ENCODE peak calls at places on chromosome 19, in six cellular contexts. One of them, this sample, is unnamed.

GRCh38 chr19:3857449-3858003 is 11.3 kb downstream of the ZFR2 start:
- DNase-seq in effector memory CD8-positive, alpha-beta T cell: no peak
- DNase-seq in SHP77 treated with DMSO at 0.1 percent for 48 hours: peak
- DNase-seq in stimulated activated CD8-positive, alpha-beta memory T cell treated with anti-CD3 and anti-CD28 coated beads, Interleukin-15, amount 100 ng/mL, for 48 hours: no peak
- DNase-seq in HS-5: no peak
- DNase-seq in substantia nigra: no peak
- DNase-seq in this sample: no peak

GRCh38 chr19:40192758-40193586 is 1.7 kb downstream of the MAP3K10 start:
- DNase-seq in effector memory CD8-positive, alpha-beta T cell: no peak
- DNase-seq in substantia nigra: no peak
- DNase-seq in SHP77 treated with DMSO at 0.1 percent for 48 hours: no peak
- DNase-seq in HS-5: no peak
- DNase-seq in stimulated activated CD8-positive, alpha-beta memory T cell treated with anti-CD3 and anti-CD28 coated beads, Interleukin-15, amount 100 ng/mL, for 48 hours: no peak
- DNase-seq in this sample: no peak

GRCh38 chr19:44430956-44431355 is 17.3 kb downstream of the ZNF229 start:
- DNase-seq in substantia nigra: no peak
- DNase-seq in SHP77 treated with DMSO at 0.1 percent for 48 hours: no peak
- DNase-seq in effector memory CD8-positive, alpha-beta T cell: no peak
- DNase-seq in stimulated activated CD8-positive, alpha-beta memory T cell treated with anti-CD3 and anti-CD28 coated beads, Interleukin-15, amount 100 ng/mL, for 48 hours: no peak
- DNase-seq in HS-5: peak
- DNase-seq in this sample: no peak

GRCh38 chr19:57351867-57352266 is 796 bp downstream of the ZNF304 start:
- DNase-seq in HS-5: no peak
- DNase-seq in effector memory CD8-positive, alpha-beta T cell: no peak
- DNase-seq in SHP77 treated with DMSO at 0.1 percent for 48 hours: no peak
- DNase-seq in stimulated activated CD8-positive, alpha-beta memory T cell treated with anti-CD3 and anti-CD28 coated beads, Interleukin-15, amount 100 ng/mL, for 48 hours: no peak
- DNase-seq in substantia nigra: no peak
- DNase-seq in this sample: no peak

GRCh38 chr19:3146677-3147100 is 10.9 kb downstream of the GNA15 start:
- DNase-seq in HS-5: no peak
- DNase-seq in SHP77 treated with DMSO at 0.1 percent for 48 hours: no peak
- DNase-seq in substantia nigra: no peak
- DNase-seq in stimulated activated CD8-positive, alpha-beta memory T cell treated with anti-CD3 and anti-CD28 coated beads, Interleukin-15, amount 100 ng/mL, for 48 hours: peak
- DNase-seq in effector memory CD8-positive, alpha-beta T cell: peak
- DNase-seq in this sample: no peak

GRCh38 chr19:14944456-14944855 is 3.2 kb downstream of the OR7C2 start:
- DNase-seq in substantia nigra: no peak
- DNase-seq in HS-5: no peak
- DNase-seq in SHP77 treated with DMSO at 0.1 percent for 48 hours: no peak
- DNase-seq in stimulated activated CD8-positive, alpha-beta memory T cell treated with anti-CD3 and anti-CD28 coated beads, Interleukin-15, amount 100 ng/mL, for 48 hours: no peak
- DNase-seq in effector memory CD8-positive, alpha-beta T cell: no peak
- DNase-seq in this sample: no peak

GRCh38 chr19:12880551-12881171 is 588 bp downstream of the DNASE2 start:
- DNase-seq in HS-5: no peak
- DNase-seq in effector memory CD8-positive, alpha-beta T cell: no peak
- DNase-seq in stimulated activated CD8-positive, alpha-beta memory T cell treated with anti-CD3 and anti-CD28 coated beads, Interleukin-15, amount 100 ng/mL, for 48 hours: no peak
- DNase-seq in SHP77 treated with DMSO at 0.1 percent for 48 hours: no peak
- DNase-seq in substantia nigra: peak
- DNase-seq in this sample: peak

GRCh38 chr19:12685831-12686230 is 2.0 kb upstream of the GNG14 start:
- DNase-seq in effector memory CD8-positive, alpha-beta T cell: no peak
- DNase-seq in stimulated activated CD8-positive, alpha-beta memory T cell treated with anti-CD3 and anti-CD28 coated beads, Interleukin-15, amount 100 ng/mL, for 48 hours: no peak
- DNase-seq in substantia nigra: no peak
- DNase-seq in SHP77 treated with DMSO at 0.1 percent for 48 hours: no peak
- DNase-seq in HS-5: no peak
- DNase-seq in this sample: no peak

GRCh38 chr19:51926426-51926783 is 867 bp upstream of the ZNF613 start:
- DNase-seq in HS-5: no peak
- DNase-seq in SHP77 treated with DMSO at 0.1 percent for 48 hours: no peak
- DNase-seq in effector memory CD8-positive, alpha-beta T cell: no peak
- DNase-seq in substantia nigra: no peak
- DNase-seq in stimulated activated CD8-positive, alpha-beta memory T cell treated with anti-CD3 and anti-CD28 coated beads, Interleukin-15, amount 100 ng/mL, for 48 hours: no peak
- DNase-seq in this sample: no peak

GRCh38 chr19:15197275-15198005 is 3.4 kb downstream of the NOTCH3 start:
- DNase-seq in stimulated activated CD8-positive, alpha-beta memory T cell treated with anti-CD3 and anti-CD28 coated beads, Interleukin-15, amount 100 ng/mL, for 48 hours: no peak
- DNase-seq in substantia nigra: no peak
- DNase-seq in HS-5: no peak
- DNase-seq in SHP77 treated with DMSO at 0.1 percent for 48 hours: no peak
- DNase-seq in effector memory CD8-positive, alpha-beta T cell: no peak
- DNase-seq in this sample: no peak

GRCh38 chr19:22144394-22144793 is 52.4 kb downstream of the ZNF676 start:
- DNase-seq in effector memory CD8-positive, alpha-beta T cell: no peak
- DNase-seq in SHP77 treated with DMSO at 0.1 percent for 48 hours: no peak
- DNase-seq in stimulated activated CD8-positive, alpha-beta memory T cell treated with anti-CD3 and anti-CD28 coated beads, Interleukin-15, amount 100 ng/mL, for 48 hours: no peak
- DNase-seq in substantia nigra: no peak
- DNase-seq in HS-5: no peak
- DNase-seq in this sample: no peak

GRCh38 chr19:45063851-45064801 is 12.2 kb downstream of the ZNF296 start:
- DNase-seq in HS-5: no peak
- DNase-seq in stimulated activated CD8-positive, alpha-beta memory T cell treated with anti-CD3 and anti-CD28 coated beads, Interleukin-15, amount 100 ng/mL, for 48 hours: no peak
- DNase-seq in substantia nigra: no peak
- DNase-seq in SHP77 treated with DMSO at 0.1 percent for 48 hours: no peak
- DNase-seq in effector memory CD8-positive, alpha-beta T cell: no peak
- DNase-seq in this sample: no peak

GRCh38 chr19:14318873-14319272 is 62.4 kb upstream of the ADGRE5 start:
- DNase-seq in stimulated activated CD8-positive, alpha-beta memory T cell treated with anti-CD3 and anti-CD28 coated beads, Interleukin-15, amount 100 ng/mL, for 48 hours: no peak
- DNase-seq in substantia nigra: no peak
- DNase-seq in HS-5: no peak
- DNase-seq in effector memory CD8-positive, alpha-beta T cell: no peak
- DNase-seq in SHP77 treated with DMSO at 0.1 percent for 48 hours: no peak
- DNase-seq in this sample: no peak

GRCh38 chr19:46357846-46358583 is 11.1 kb downstream of the PPP5C start:
- DNase-seq in stimulated activated CD8-positive, alpha-beta memory T cell treated with anti-CD3 and anti-CD28 coated beads, Interleukin-15, amount 100 ng/mL, for 48 hours: no peak
- DNase-seq in substantia nigra: no peak
- DNase-seq in HS-5: peak
- DNase-seq in SHP77 treated with DMSO at 0.1 percent for 48 hours: no peak
- DNase-seq in effector memory CD8-positive, alpha-beta T cell: no peak
- DNase-seq in this sample: no peak

GRCh38 chr19:45515807-45516401 is 8.6 kb downstream of the VASP start:
- DNase-seq in HS-5: no peak
- DNase-seq in SHP77 treated with DMSO at 0.1 percent for 48 hours: no peak
- DNase-seq in effector memory CD8-positive, alpha-beta T cell: no peak
- DNase-seq in stimulated activated CD8-positive, alpha-beta memory T cell treated with anti-CD3 and anti-CD28 coated beads, Interleukin-15, amount 100 ng/mL, for 48 hours: no peak
- DNase-seq in substantia nigra: no peak
- DNase-seq in this sample: no peak

GRCh38 chr19:27774827-27775226 is 1438.1 kb downstream of the UQCRFS1 start:
- DNase-seq in effector memory CD8-positive, alpha-beta T cell: peak
- DNase-seq in SHP77 treated with DMSO at 0.1 percent for 48 hours: no peak
- DNase-seq in stimulated activated CD8-positive, alpha-beta memory T cell treated with anti-CD3 and anti-CD28 coated beads, Interleukin-15, amount 100 ng/mL, for 48 hours: no peak
- DNase-seq in HS-5: no peak
- DNase-seq in substantia nigra: no peak
- DNase-seq in this sample: no peak

GRCh38 chr19:56351208-56351607 is 36.6 kb upstream of the ZSCAN5A start:
- DNase-seq in HS-5: no peak
- DNase-seq in substantia nigra: no peak
- DNase-seq in effector memory CD8-positive, alpha-beta T cell: no peak
- DNase-seq in SHP77 treated with DMSO at 0.1 percent for 48 hours: no peak
- DNase-seq in stimulated activated CD8-positive, alpha-beta memory T cell treated with anti-CD3 and anti-CD28 coated beads, Interleukin-15, amount 100 ng/mL, for 48 hours: no peak
- DNase-seq in this sample: no peak

GRCh38 chr19:16698914-16699313 is 20.7 kb upstream of the NWD1 start:
- DNase-seq in stimulated activated CD8-positive, alpha-beta memory T cell treated with anti-CD3 and anti-CD28 coated beads, Interleukin-15, amount 100 ng/mL, for 48 hours: no peak
- DNase-seq in effector memory CD8-positive, alpha-beta T cell: no peak
- DNase-seq in substantia nigra: no peak
- DNase-seq in HS-5: no peak
- DNase-seq in SHP77 treated with DMSO at 0.1 percent for 48 hours: no peak
- DNase-seq in this sample: no peak

GRCh38 chr19:18839465-18840287 is 7.9 kb downstream of the UPF1 start:
- DNase-seq in SHP77 treated with DMSO at 0.1 percent for 48 hours: no peak
- DNase-seq in effector memory CD8-positive, alpha-beta T cell: no peak
- DNase-seq in substantia nigra: no peak
- DNase-seq in HS-5: no peak
- DNase-seq in stimulated activated CD8-positive, alpha-beta memory T cell treated with anti-CD3 and anti-CD28 coated beads, Interleukin-15, amount 100 ng/mL, for 48 hours: no peak
- DNase-seq in this sample: no peak

GRCh38 chr19:19656451-19657396 is 6.8 kb downstream of the ATP13A1 start:
- DNase-seq in HS-5: no peak
- DNase-seq in substantia nigra: no peak
- DNase-seq in stimulated activated CD8-positive, alpha-beta memory T cell treated with anti-CD3 and anti-CD28 coated beads, Interleukin-15, amount 100 ng/mL, for 48 hours: no peak
- DNase-seq in effector memory CD8-positive, alpha-beta T cell: no peak
- DNase-seq in SHP77 treated with DMSO at 0.1 percent for 48 hours: no peak
- DNase-seq in this sample: no peak

GRCh38 chr19:6718741-6719539 is 1.5 kb downstream of the C3 start:
- DNase-seq in HS-5: no peak
- DNase-seq in stimulated activated CD8-positive, alpha-beta memory T cell treated with anti-CD3 and anti-CD28 coated beads, Interleukin-15, amount 100 ng/mL, for 48 hours: no peak
- DNase-seq in effector memory CD8-positive, alpha-beta T cell: no peak
- DNase-seq in SHP77 treated with DMSO at 0.1 percent for 48 hours: no peak
- DNase-seq in substantia nigra: peak
- DNase-seq in this sample: peak

GRCh38 chr19:17052439-17052838 is 22.8 kb downstream of the HAUS8 start:
- DNase-seq in effector memory CD8-positive, alpha-beta T cell: peak
- DNase-seq in HS-5: no peak
- DNase-seq in SHP77 treated with DMSO at 0.1 percent for 48 hours: no peak
- DNase-seq in stimulated activated CD8-positive, alpha-beta memory T cell treated with anti-CD3 and anti-CD28 coated beads, Interleukin-15, amount 100 ng/mL, for 48 hours: no peak
- DNase-seq in substantia nigra: peak
- DNase-seq in this sample: no peak

GRCh38 chr19:5036733-5037681 is 68.1 kb downstream of the KDM4B start:
- DNase-seq in SHP77 treated with DMSO at 0.1 percent for 48 hours: peak
- DNase-seq in effector memory CD8-positive, alpha-beta T cell: no peak
- DNase-seq in HS-5: no peak
- DNase-seq in substantia nigra: peak
- DNase-seq in stimulated activated CD8-positive, alpha-beta memory T cell treated with anti-CD3 and anti-CD28 coated beads, Interleukin-15, amount 100 ng/mL, for 48 hours: no peak
- DNase-seq in this sample: peak

GRCh38 chr19:14768001-14768400 is 10.4 kb downstream of the ADGRE2 start:
- DNase-seq in SHP77 treated with DMSO at 0.1 percent for 48 hours: no peak
- DNase-seq in substantia nigra: no peak
- DNase-seq in HS-5: no peak
- DNase-seq in stimulated activated CD8-positive, alpha-beta memory T cell treated with anti-CD3 and anti-CD28 coated beads, Interleukin-15, amount 100 ng/mL, for 48 hours: no peak
- DNase-seq in effector memory CD8-positive, alpha-beta T cell: no peak
- DNase-seq in this sample: no peak

GRCh38 chr19:1088419-1089066 is 6.6 kb downstream of the POLR2E start:
- DNase-seq in effector memory CD8-positive, alpha-beta T cell: no peak
- DNase-seq in substantia nigra: no peak
- DNase-seq in SHP77 treated with DMSO at 0.1 percent for 48 hours: no peak
- DNase-seq in stimulated activated CD8-positive, alpha-beta memory T cell treated with anti-CD3 and anti-CD28 coated beads, Interleukin-15, amount 100 ng/mL, for 48 hours: no peak
- DNase-seq in HS-5: no peak
- DNase-seq in this sample: no peak

GRCh38 chr19:38032151-38032550 is 125.1 kb downstream of the SIPA1L3 start:
- DNase-seq in substantia nigra: no peak
- DNase-seq in SHP77 treated with DMSO at 0.1 percent for 48 hours: no peak
- DNase-seq in HS-5: no peak
- DNase-seq in effector memory CD8-positive, alpha-beta T cell: no peak
- DNase-seq in stimulated activated CD8-positive, alpha-beta memory T cell treated with anti-CD3 and anti-CD28 coated beads, Interleukin-15, amount 100 ng/mL, for 48 hours: no peak
- DNase-seq in this sample: no peak

GRCh38 chr19:1374250-1374577 is 9.5 kb upstream of the NDUFS7 start:
- DNase-seq in SHP77 treated with DMSO at 0.1 percent for 48 hours: no peak
- DNase-seq in stimulated activated CD8-positive, alpha-beta memory T cell treated with anti-CD3 and anti-CD28 coated beads, Interleukin-15, amount 100 ng/mL, for 48 hours: no peak
- DNase-seq in effector memory CD8-positive, alpha-beta T cell: no peak
- DNase-seq in substantia nigra: no peak
- DNase-seq in HS-5: no peak
- DNase-seq in this sample: no peak

GRCh38 chr19:14383898-14384669 is 2.8 kb downstream of the ADGRE5 start:
- DNase-seq in substantia nigra: peak
- DNase-seq in effector memory CD8-positive, alpha-beta T cell: no peak
- DNase-seq in stimulated activated CD8-positive, alpha-beta memory T cell treated with anti-CD3 and anti-CD28 coated beads, Interleukin-15, amount 100 ng/mL, for 48 hours: no peak
- DNase-seq in SHP77 treated with DMSO at 0.1 percent for 48 hours: no peak
- DNase-seq in HS-5: no peak
- DNase-seq in this sample: no peak

GRCh38 chr19:45790942-45791341 is 1.7 kb downstream of the DMWD start:
- DNase-seq in SHP77 treated with DMSO at 0.1 percent for 48 hours: no peak
- DNase-seq in effector memory CD8-positive, alpha-beta T cell: peak
- DNase-seq in HS-5: no peak
- DNase-seq in substantia nigra: no peak
- DNase-seq in stimulated activated CD8-positive, alpha-beta memory T cell treated with anti-CD3 and anti-CD28 coated beads, Interleukin-15, amount 100 ng/mL, for 48 hours: no peak
- DNase-seq in this sample: no peak

GRCh38 chr19:54517483-54517882 is 14.9 kb downstream of the LAIR2 start:
- DNase-seq in effector memory CD8-positive, alpha-beta T cell: peak
- DNase-seq in stimulated activated CD8-positive, alpha-beta memory T cell treated with anti-CD3 and anti-CD28 coated beads, Interleukin-15, amount 100 ng/mL, for 48 hours: no peak
- DNase-seq in SHP77 treated with DMSO at 0.1 percent for 48 hours: peak
- DNase-seq in HS-5: no peak
- DNase-seq in substantia nigra: no peak
- DNase-seq in this sample: peak

GRCh38 chr19:35195822-35196221 is 32.7 kb downstream of the FAM187B start:
- DNase-seq in stimulated activated CD8-positive, alpha-beta memory T cell treated with anti-CD3 and anti-CD28 coated beads, Interleukin-15, amount 100 ng/mL, for 48 hours: no peak
- DNase-seq in effector memory CD8-positive, alpha-beta T cell: no peak
- DNase-seq in substantia nigra: no peak
- DNase-seq in HS-5: no peak
- DNase-seq in SHP77 treated with DMSO at 0.1 percent for 48 hours: no peak
- DNase-seq in this sample: no peak

This sample was measured in globus pallidus.